ENCODE peak calls at places on chromosome 19, in ten cellular contexts. Z is K562, S is stomach, H is transverse colon, O is sigmoid colon, F is GM12878, I is esophagus muscularis mucosa, B is breast epithelium, Q is HCT116, P is H1. K is an unnamed sample.

GRCh38 chr19:53086949-53087348 is 16.3 kb downstream of the ZNF160 start:
- DNase-seq in Z (no peak), S (no peak), H (no peak), O (no peak), F (no peak), I (no peak), B (no peak), Q (no peak), P (no peak), K (no peak)

GRCh38 chr19:4916292-4917082 is 7.2 kb downstream of the UHRF1 start:
- DNase-seq in Z (no peak), S (no peak), H (peak; percentile 22), O (no peak), F (no peak), I (no peak), B (no peak), Q (no peak), P (no peak), K (peak; percentile 85)

GRCh38 chr19:16025108-16026101 is 50.9 kb upstream of the TPM4 start:
- DNase-seq in Z (peak; percentile 60), S (peak; percentile 54), H (peak; percentile 39), O (peak; percentile 55), F (no peak), I (no peak), B (peak; percentile 51), Q (peak; percentile 56), P (no peak), K (peak; percentile 71)

GRCh38 chr19:39199025-39199424 is 2.3 kb downstream of the NCCRP1 start:
- DNase-seq in Z (no peak), S (peak; percentile 34), H (no peak), O (peak; percentile 67), F (no peak), I (no peak), B (no peak), Q (no peak), P (no peak), K (no peak)

GRCh38 chr19:42053037-42053935 is 16.7 kb downstream of the GRIK5 start:
- DNase-seq in Z (no peak), S (no peak), H (no peak), O (no peak), F (no peak), I (no peak), B (no peak), Q (no peak), P (no peak), K (peak; percentile 53)

GRCh38 chr19:41264581-41265375 is 606 bp downstream of the HNRNPUL1 start:
- DNase-seq in Z (peak; percentile 72), S (peak; percentile 43), H (peak; percentile 65), O (peak; percentile 84), F (no peak), I (no peak), B (peak; percentile 56), Q (no peak), P (no peak), K (peak; percentile 64)

GRCh38 chr19:33724021-33724722 is 72.5 kb upstream of the KCTD15 start:
- DNase-seq in Z (no peak), S (no peak), H (no peak), O (no peak), F (no peak), I (no peak), B (no peak), Q (no peak), P (no peak), K (no peak)

GRCh38 chr19:17149393-17150135 is 65.6 kb upstream of the USE1 start:
- DNase-seq in Z (no peak), S (no peak), H (no peak), O (no peak), F (no peak), I (no peak), B (no peak), Q (no peak), P (no peak), K (peak; percentile 42)

GRCh38 chr19:35608250-35608649 is 4.3 kb upstream of the HAUS5 start:
- DNase-seq in Z (no peak), S (no peak), H (no peak), O (no peak), F (no peak), I (no peak), B (no peak), Q (no peak), P (no peak), K (no peak)

GRCh38 chr19:54158812-54159351 is 639 bp downstream of the LENG1 start:
- DNase-seq in Z (peak; percentile 49), S (no peak), H (no peak), O (no peak), F (no peak), I (no peak), B (no peak), Q (no peak), P (no peak), K (no peak)

GRCh38 chr19:2661615-2662014 is 40.9 kb downstream of the GNG7 start:
- DNase-seq in Z (peak; percentile 47), S (no peak), H (no peak), O (no peak), F (no peak), I (no peak), B (no peak), Q (peak; percentile 22), P (no peak), K (no peak)

GRCh38 chr19:55174425-55175116 is 5.5 kb downstream of the SYT5 start:
- DNase-seq in Z (no peak), S (no peak), H (no peak), O (no peak), F (no peak), I (no peak), B (no peak), Q (no peak), P (no peak), K (no peak)

GRCh38 chr19:30873003-30873402 is 476.2 kb downstream of the TSHZ3 start:
- DNase-seq in Z (no peak), S (no peak), H (no peak), O (no peak), F (no peak), I (no peak), B (no peak), Q (no peak), P (no peak), K (no peak)

GRCh38 chr19:13505761-13506549 is at the start of gene CACNA1A:
- DNase-seq in Z (no peak), S (no peak), H (no peak), O (no peak), F (no peak), I (no peak), B (no peak), Q (no peak), P (peak; percentile 80), K (peak; percentile 80)

GRCh38 chr19:2636897-2637683 is 65.4 kb downstream of the GNG7 start:
- DNase-seq in Z (peak; percentile 64), S (peak; percentile 72), H (peak; percentile 67), O (peak; percentile 75), F (no peak), I (no peak), B (no peak), Q (no peak), P (peak; percentile 89), K (peak; percentile 94)

GRCh38 chr19:48618916-48619691 is at the start of the genes RPL18 and SPHK2:
- DNase-seq in Z (peak; percentile 99), S (peak; percentile 97), H (peak; percentile 98), O (peak; percentile 100), F (peak; percentile 98), I (peak; percentile 99), B (peak; percentile 98), Q (peak; percentile 99), P (peak; percentile 97), K (peak; percentile 99)
- TF ChIP-seq POLR2A in Z (peak; percentile 99), S (peak; percentile 70), H (peak; percentile 96), O (peak; percentile 90), F (peak; percentile 99), I (peak; percentile 95), B (peak; percentile 73), Q (peak; percentile 86), P (peak; percentile 95), K (peak; percentile 88)

GRCh38 chr19:38033658-38034150 is 126.7 kb downstream of the SIPA1L3 start:
- DNase-seq in Z (no peak), S (no peak), H (peak; percentile 45), O (no peak), F (peak; percentile 81), I (no peak), B (no peak), Q (no peak), P (no peak), K (no peak)
- TF ChIP-seq CTCF in Z (no peak), S (no peak), H (no peak), O (no peak), F (peak; percentile 44), I (no peak), B (no peak), Q (no peak), P (peak; percentile 32), K (no peak)

DNA sequence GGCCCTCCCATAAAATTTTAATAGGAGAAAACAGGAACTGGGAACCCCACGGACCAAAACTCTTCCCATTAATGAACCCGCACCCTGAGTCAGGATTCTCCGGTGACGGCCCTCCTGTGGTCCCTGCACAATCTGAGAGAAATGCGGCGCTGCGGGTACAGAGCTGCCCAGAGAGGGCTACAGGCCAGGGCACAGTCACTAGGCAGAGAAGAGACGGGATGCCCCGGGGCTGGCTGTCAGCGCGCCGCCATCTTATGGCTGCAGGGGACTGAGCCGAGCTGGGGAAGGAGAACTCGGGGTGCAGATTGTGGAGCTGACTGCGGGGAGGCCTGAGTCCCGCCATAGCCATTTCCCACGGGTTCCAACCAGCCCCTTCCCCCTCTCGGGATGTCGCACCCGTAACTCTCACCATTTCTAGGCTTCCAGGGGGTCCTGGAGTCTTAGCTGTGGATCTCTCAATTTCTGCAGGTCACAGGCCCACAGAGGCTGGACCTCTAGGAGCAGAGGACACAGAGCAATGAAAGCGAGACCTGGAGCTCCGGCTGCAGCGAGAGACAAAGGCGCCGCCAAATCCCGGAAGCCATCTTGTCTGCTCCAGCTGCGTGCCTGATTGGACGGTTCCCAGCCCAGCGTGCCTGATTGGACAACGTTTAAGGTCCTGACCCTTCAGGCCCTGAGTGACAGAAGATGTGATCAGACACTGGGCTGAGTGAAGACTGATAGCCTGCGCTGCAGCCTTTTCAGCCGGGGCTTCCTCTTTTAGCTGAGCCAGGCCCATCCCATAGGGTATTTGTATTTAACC is at the start of gene ZNF675:
- DNase-seq in Z (peak; percentile 96), S (peak; percentile 93), H (peak; percentile 93), O (peak; percentile 96), F (peak; percentile 77), I (peak; percentile 98), B (peak; percentile 95), Q (peak; percentile 87), P (peak; percentile 88), K (peak; percentile 95)
- TF ChIP-seq POLR2AphosphoS5 in Z (peak; percentile 75), S (no peak), H (peak; percentile 34), O (peak; percentile 15), F (peak; percentile 93), I (peak; percentile 37), B (no peak), Q (peak; percentile 25), P (peak; percentile 79), K (no peak)

DNA sequence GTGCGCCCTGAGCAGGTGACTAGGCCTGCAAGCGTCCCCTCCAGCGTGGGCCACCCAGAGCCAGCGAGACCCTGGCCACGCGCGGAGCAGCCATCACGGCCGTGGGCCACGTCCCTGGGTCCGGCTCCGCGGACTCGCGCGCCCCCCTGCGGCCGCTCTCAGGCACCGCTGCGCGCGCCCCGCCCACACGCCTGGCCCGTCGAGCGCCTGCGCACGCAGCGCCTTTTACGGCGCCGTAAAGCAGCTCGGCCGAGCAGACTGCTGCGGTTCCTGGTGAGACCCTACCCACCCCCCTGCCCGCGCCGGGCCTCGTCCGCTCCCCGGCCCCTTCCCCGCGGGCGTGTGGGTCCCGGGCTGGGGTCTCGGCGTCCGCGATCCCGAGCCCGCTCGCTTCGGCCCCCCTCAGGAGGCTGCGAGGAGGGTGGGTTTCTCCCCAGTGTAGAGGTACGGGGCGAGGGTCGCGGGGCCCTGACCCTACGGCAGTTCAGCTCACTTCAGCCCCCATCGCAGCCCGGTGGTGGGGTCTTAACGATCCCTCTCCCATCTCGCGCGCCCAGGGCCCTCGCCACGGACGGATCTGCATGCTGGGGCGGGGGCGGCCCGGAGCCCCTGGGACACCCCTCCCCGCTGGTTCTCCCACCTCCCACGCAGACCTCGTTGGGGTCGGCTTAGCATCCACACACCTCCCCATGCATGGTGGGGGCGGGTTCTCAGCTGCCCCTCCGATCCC is at the start of gene TRAPPC5:
- DNase-seq in Z (peak; percentile 89), S (peak; percentile 89), H (peak; percentile 89), O (peak; percentile 89), F (no peak), I (no peak), B (peak; percentile 83), Q (peak; percentile 58), P (peak; percentile 93), K (peak; percentile 90)
- TF ChIP-seq POLR2A in Z (peak; percentile 58), S (no peak), H (peak; percentile 32), O (no peak), F (peak; percentile 65), I (no peak), B (no peak), Q (peak; percentile 52), P (no peak), K (peak; percentile 76)